ENCODE peak calls at places on chromosomes 6 and 20, in six cellular contexts. G, P, K, U, L and B are unnamed samples.

GRCh38 chr20:37343994-37344355 is 2.0 kb upstream of the SRC start:
- DNase-seq in P (no peak), U (no peak), G (no peak), L (no peak), K (no peak), B (no peak)

GRCh38 chr20:35582131-35582530 is 33.5 kb upstream of the SPAG4 start:
- DNase-seq in P (no peak), L (no peak), U (no peak), K (no peak), G (no peak), B (no peak)

GRCh38 chr6:79789843-79790242 is 157.5 kb downstream of the ELOVL4 start:
- DNase-seq in P (no peak), L (peak; percentile 21), K (no peak), U (no peak), G (no peak), B (no peak)

GRCh38 chr6:42963855-42964605 is 3.5 kb downstream of the GNMT start:
- DNase-seq in K (no peak), L (no peak), G (no peak), P (peak; percentile 27), U (peak; percentile 81), B (no peak)

GRCh38 chr6:152746172-152746553 is 4.4 kb upstream of the VIP start:
- DNase-seq in G (no peak), K (no peak), P (no peak), U (no peak), L (no peak), B (no peak)

GRCh38 chr20:5864428-5864827 is 85.9 kb downstream of the TRMT6 start:
- DNase-seq in P (no peak), G (no peak), U (no peak), L (no peak), K (no peak), B (no peak)

GRCh38 chr6:15401769-15402250 is 155.9 kb downstream of the JARID2 start:
- DNase-seq in P (no peak), L (no peak), G (no peak), K (no peak), U (no peak), B (no peak)

GRCh38 chr20:58583586-58583985 is 67.5 kb upstream of the STX16 start:
- DNase-seq in P (no peak), U (no peak), L (no peak), G (no peak), K (no peak), B (no peak)

GRCh38 chr20:63747622-63748355 is 8.2 kb downstream of the SLC2A4RG start:
- DNase-seq in P (no peak), K (no peak), G (no peak), U (no peak), L (no peak), B (no peak)

GRCh38 chr20:50659975-50660670 is 31.2 kb downstream of the RIPOR3 start:
- DNase-seq in L (no peak), P (no peak), G (no peak), K (no peak), U (no peak), B (no peak)

GRCh38 chr6:25118038-25118437 is 161.1 kb upstream of the CARMIL1 start:
- DNase-seq in U (no peak), P (no peak), K (no peak), L (no peak), G (no peak), B (no peak)

GRCh38 chr6:2853766-2854393 is 12.2 kb upstream of the SERPINB1 start:
- DNase-seq in P (peak; percentile 54), U (peak; percentile 73), L (peak; percentile 90), G (no peak), K (no peak), B (peak; percentile 77)

GRCh38 chr6:292506-293184 is 358 bp downstream of the DUSP22 start:
- DNase-seq in L (peak; percentile 96), U (peak; percentile 83), K (peak; percentile 53), P (peak; percentile 89), G (peak; percentile 67), B (peak; percentile 88)

GRCh38 chr6:134979142-134979541 is 29.2 kb upstream of the ALDH8A1 start:
- DNase-seq in P (no peak), K (no peak), U (no peak), G (no peak), L (no peak), B (no peak)

GRCh38 chr6:149077208-149077607 is 240.3 kb upstream of the TAB2 start:
- DNase-seq in K (no peak), P (no peak), L (no peak), G (no peak), U (no peak), B (no peak)

GRCh38 chr6:3516094-3516493 is 59.2 kb upstream of the SLC22A23 start:
- DNase-seq in L (no peak), K (no peak), P (no peak), U (no peak), G (no peak), B (no peak)

GRCh38 chr6:8343600-8343999 is 91.7 kb downstream of the SLC35B3 start:
- DNase-seq in K (no peak), P (no peak), G (no peak), L (no peak), U (no peak), B (no peak)

GRCh38 chr6:138818496-138819194 is 22.8 kb downstream of the ECT2L start:
- DNase-seq in P (no peak), K (peak; percentile 25), G (peak; percentile 25), U (no peak), L (no peak), B (no peak)

GRCh38 chr6:127266178-127266891 is at the start of gene RNF146:
- DNase-seq in G (peak; percentile 70), K (peak; percentile 63), P (peak; percentile 85), U (peak; percentile 87), L (peak; percentile 95), B (peak; percentile 86)

GRCh38 chr6:127267742-127268588 is 1.3 kb downstream of the RNF146 start:
- DNase-seq in G (no peak), P (no peak), L (no peak), U (no peak), K (no peak), B (no peak)

GRCh38 chr6:127266892-127267741 is 453 bp downstream of the RNF146 start:
- DNase-seq in U (peak; percentile 65), P (peak; percentile 56), K (peak; percentile 66), L (no peak), G (peak; percentile 52), B (peak; percentile 60)
- TF ChIP-seq POLR2AphosphoS5 in U (no peak), P (peak; percentile 97), K (peak; percentile 77), L (peak; percentile 92), G (peak; percentile 76), B (peak; percentile 96)

GRCh38 chr6:20212392-20213111 is at the start of gene MBOAT1:
- DNase-seq in K (peak; percentile 59), U (peak; percentile 90), G (peak; percentile 58), P (peak; percentile 93), L (peak; percentile 95), B (peak; percentile 92)

GRCh38 chr6:20211941-20212391 is 303 bp downstream of the MBOAT1 start:
- DNase-seq in G (no peak), K (no peak), L (peak; percentile 85), U (no peak), P (peak; percentile 61), B (no peak)

GRCh38 chr6:20210158-20210557 is 2.1 kb downstream of the MBOAT1 start:
- DNase-seq in G (no peak), P (no peak), K (no peak), U (no peak), L (peak; percentile 24), B (no peak)

GRCh38 chr6:20213271-20213798 is 1.1 kb upstream of the MBOAT1 start:
- DNase-seq in U (no peak), L (no peak), K (no peak), P (no peak), G (no peak), B (no peak)

GRCh38 chr6:20211037-20211940 is 980 bp downstream of the MBOAT1 start:
- DNase-seq in L (peak; percentile 74), G (no peak), K (no peak), U (no peak), P (peak; percentile 55), B (peak; percentile 56)
- TF ChIP-seq POLR2A in L (no peak), G (no peak), K (no peak), U (no peak), P (peak; percentile 62), B (peak; percentile 54)

DNA sequence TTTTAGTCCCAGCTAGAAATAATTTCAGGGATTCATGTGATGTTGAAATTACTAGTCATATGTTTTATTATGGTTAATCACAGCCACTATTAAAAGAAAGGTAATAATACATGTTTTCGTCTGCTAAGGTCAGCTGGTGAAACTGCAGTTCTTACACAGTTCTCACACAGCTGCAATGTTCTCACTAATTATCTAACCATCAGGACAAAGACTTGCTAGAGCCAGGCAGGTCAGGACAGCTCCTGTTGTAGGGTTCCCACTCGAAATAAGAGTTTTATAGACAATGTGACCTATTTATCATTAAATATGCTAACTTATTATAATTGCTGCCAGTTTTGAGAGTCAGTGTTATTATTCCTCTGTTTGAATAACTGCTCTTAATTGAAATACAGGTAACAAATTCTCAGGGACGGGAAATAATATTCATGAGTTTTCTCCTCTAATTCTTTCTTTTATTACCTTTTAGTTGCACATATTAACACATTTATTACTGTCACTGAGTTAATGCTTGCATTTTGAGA is 97.9 kb downstream of the GJA1 start:
- DNase-seq in U (no peak), K (no peak), L (no peak), G (no peak), P (no peak), B (no peak)
- TF ChIP-seq POLR2AphosphoS5 in U (no peak), K (no peak), L (no peak), G (no peak), P (no peak), B (no peak)

GRCh38 chr20:47318596-47319516 is 37.6 kb downstream of the ZMYND8 start:
- DNase-seq in L (peak; percentile 97), U (peak; percentile 55), G (no peak), K (no peak), P (peak; percentile 78), B (peak; percentile 72)
- TF ChIP-seq POLR2A in L (peak; percentile 60), U (peak; percentile 51), G (no peak), K (no peak), P (peak; percentile 82), B (no peak)

GRCh38 chr6:110930795-110931194 is 27.7 kb upstream of the GTF3C6 start:
- DNase-seq in G (no peak), K (no peak), P (no peak), U (no peak), L (no peak), B (no peak)
- TF ChIP-seq POLR2AphosphoS5 in G (no peak), K (no peak), P (no peak), U (no peak), L (no peak), B (no peak)